ENCODE peak calls at places on chromosome 21, in ten cellular contexts. O is IMR-90; H is activated T-cell treated with anti-CD3 and anti-CD28 coated beads, Interleukin-2, amount 50 U/mL, for 48 hours; N is testis; B is GDM1; X is NCI-H524; T is stimulated activated CD8-positive, alpha-beta memory T cell treated with anti-CD3 and anti-CD28 coated beads, Interleukin-4, amount 100 ng/mL, for 24 hours; L is NCI-H1105 treated with DMSO at 0.1 percent for 48 hours; U is KBM-7; K is foreskin fibroblast. F is an unnamed sample.

GRCh38 chr21:33278736-33279135 is 12.6 kb downstream of the IL10RB start:
- DNase-seq in O (peak; percentile 44), H (no peak), N (no peak), B (no peak), X (no peak), T (no peak), L (no peak), U (no peak), K (peak; percentile 87), F (no peak)

GRCh38 chr21:37862536-37862935 is 53.7 kb downstream of the KCNJ6 start:
- DNase-seq in O (peak; percentile 66), H (no peak), N (no peak), B (no peak), X (peak; percentile 86), T (no peak), L (peak; percentile 21), U (no peak), K (peak; percentile 39), F (peak; percentile 66)

GRCh38 chr21:15967661-15968060 is 237.9 kb downstream of the USP25 start:
- DNase-seq in O (peak; percentile 5), H (no peak), N (no peak), B (no peak), X (no peak), T (no peak), L (no peak), U (no peak), K (peak; percentile 15), F (peak; percentile 17)

GRCh38 chr21:43634618-43635017 is 24.7 kb downstream of the HSF2BP start:
- DNase-seq in O (peak; percentile 25), H (no peak), N (no peak), B (no peak), X (no peak), T (no peak), L (no peak), U (no peak), K (peak; percentile 6), F (no peak)

GRCh38 chr21:27812279-27812678 is 845.4 kb upstream of the ADAMTS5 start:
- DNase-seq in O (peak; percentile 50), H (no peak), N (no peak), B (no peak), X (no peak), T (no peak), L (no peak), U (no peak), K (peak; percentile 46), F (no peak)

GRCh38 chr21:32349333-32349944 is 43.4 kb downstream of the URB1 start:
- DNase-seq in O (no peak), H (no peak), N (no peak), B (no peak), X (no peak), T (no peak), L (no peak), U (no peak), K (no peak), F (no peak)

GRCh38 chr21:15174923-15175322 is 110.1 kb upstream of the NRIP1 start:
- DNase-seq in O (no peak), H (no peak), N (no peak), B (no peak), X (no peak), T (no peak), L (no peak), U (no peak), K (no peak), F (no peak)

GRCh38 chr21:31352841-31353240 is 8.8 kb upstream of the TIAM1 start:
- DNase-seq in O (no peak), H (no peak), N (no peak), B (no peak), X (no peak), T (no peak), L (no peak), U (no peak), K (no peak), F (no peak)

GRCh38 chr21:36429672-36430546 is 44.7 kb downstream of the CHAF1B start:
- DNase-seq in O (peak; percentile 100), H (peak; percentile 82), N (peak; percentile 76), B (peak; percentile 79), X (no peak), T (peak; percentile 66), L (no peak), U (peak; percentile 91), K (peak; percentile 99), F (peak; percentile 93)

GRCh38 chr21:43824883-43825609 is 35.7 kb downstream of the RRP1 start:
- DNase-seq in O (no peak), H (no peak), N (no peak), B (no peak), X (no peak), T (no peak), L (no peak), U (no peak), K (no peak), F (no peak)

GRCh38 chr21:39613029-39613934 is 542 bp downstream of the B3GALT5 start:
- DNase-seq in O (no peak), H (no peak), N (no peak), B (no peak), X (no peak), T (no peak), L (no peak), U (no peak), K (peak; percentile 56), F (no peak)